ENCODE peak calls at places on chromosomes 2 and 18, in seven cellular contexts. H is IMR-90, B is mesenchymal stem cell, I is H9, K is trophoblast cell, V is mesendoderm, P is H1. Z is an unnamed sample.

GRCh38 chr18:34921271-34921670 is 119.9 kb upstream of the MAPRE2 start:
- DNase-seq in K (no peak), H (no peak), B (no peak), I (no peak), V (no peak), P (no peak), Z (no peak)

GRCh38 chr18:23668731-23669130 is 6.0 kb upstream of the ANKRD29 start:
- DNase-seq in V (no peak), I (peak; percentile 62), K (no peak), H (no peak), P (no peak), B (no peak), Z (no peak)

GRCh38 chr2:109030870-109031480 is 42.0 kb upstream of the EDAR start:
- DNase-seq in I (no peak), P (no peak), K (no peak), B (no peak), V (peak; percentile 23), H (no peak), Z (no peak)

GRCh38 chr2:75424936-75425619 is 135.7 kb downstream of the EVA1A start:
- DNase-seq in V (peak; percentile 52), P (no peak), I (peak; percentile 71), K (no peak), B (no peak), H (peak; percentile 18), Z (no peak)

GRCh38 chr2:138071720-138072719 is 107.7 kb downstream of the HNMT start:
- DNase-seq in P (no peak), K (no peak), B (peak; percentile 82), V (peak; percentile 15), H (peak; percentile 43), I (no peak), Z (peak; percentile 64)

GRCh38 chr2:173999724-174000123 is 34.6 kb upstream of the SP3 start:
- DNase-seq in B (no peak), H (no peak), K (no peak), V (no peak), I (no peak), P (no peak), Z (no peak)

GRCh38 chr2:42865884-42866861 is 73.8 kb upstream of the HAAO start:
- DNase-seq in V (no peak), K (peak; percentile 90), P (no peak), I (no peak), B (no peak), H (no peak), Z (no peak)

GRCh38 chr18:364221-364620 is 96.4 kb upstream of the THOC1 start:
- DNase-seq in P (no peak), B (no peak), I (no peak), H (no peak), V (no peak), K (no peak), Z (no peak)

GRCh38 chr2:152825834-152826233 is 107.4 kb downstream of the ARL6IP6 start:
- DNase-seq in H (peak; percentile 24), B (peak; percentile 13), K (peak; percentile 57), I (no peak), P (no peak), V (no peak), Z (no peak)

DNA sequence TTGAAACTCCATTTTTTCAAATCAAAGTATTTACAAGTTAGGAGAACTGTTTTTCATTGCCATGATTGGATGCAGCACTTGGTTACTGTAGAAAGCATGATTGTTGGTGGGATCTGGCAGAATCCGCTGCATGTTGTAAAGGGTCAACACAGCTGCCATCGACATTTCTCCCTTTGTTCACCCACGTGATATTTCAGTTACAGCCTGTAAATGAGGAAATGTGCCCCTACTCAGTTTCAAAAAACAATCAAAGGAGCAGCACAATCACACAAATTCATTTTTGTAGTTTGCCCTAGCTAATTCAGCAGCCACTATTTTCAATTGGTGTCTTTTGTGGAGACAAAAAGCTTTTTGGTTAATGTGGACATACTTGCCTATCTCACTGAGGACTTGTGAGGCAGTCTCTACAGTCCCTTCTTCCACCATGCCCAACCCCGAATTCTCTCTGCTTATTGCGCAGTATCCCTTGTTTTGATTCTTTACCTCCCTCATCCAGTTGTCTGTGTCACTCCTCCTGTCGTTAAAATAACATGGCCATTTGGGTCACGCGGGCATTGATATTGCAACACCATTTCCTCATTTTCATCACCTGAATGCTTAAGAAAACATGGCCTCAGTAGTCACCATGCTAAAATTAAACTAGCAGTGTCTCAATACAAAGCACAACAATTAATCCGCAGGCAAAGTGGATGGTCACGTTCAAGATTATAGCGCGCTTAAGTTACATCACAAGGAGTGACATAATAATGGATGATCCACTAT is 6.4 kb upstream of the PROC start:
- DNase-seq in B (no peak), K (peak; percentile 45), P (no peak), H (no peak), V (no peak), I (no peak), Z (no peak)
- H3K9ac ChIP-seq in B (no peak overlapping the region), K (no peak overlapping the region), P (no peak overlapping the region), H (no peak overlapping the region), V (no peak overlapping the region), I (no peak overlapping the region), Z (no peak overlapping the region)

GRCh38 chr2:235567842-235568241 is 74.0 kb downstream of the AGAP1 start:
- DNase-seq in B (no peak), K (peak; percentile 96), V (no peak), H (no peak), I (no peak), P (no peak), Z (no peak)
- H2AK5ac ChIP-seq in B (no peak overlapping the region), K (no peak overlapping the region), V (no peak overlapping the region), H (no peak overlapping the region), I (no peak overlapping the region), P (no peak overlapping the region), Z (no peak overlapping the region)

GRCh38 chr2:20378891-20379519 is 28.4 kb upstream of the PUM2 start:
- DNase-seq in P (peak; percentile 34), V (peak; percentile 81), B (peak; percentile 89), H (peak; percentile 86), I (peak; percentile 85), K (peak; percentile 50), Z (peak; percentile 45)

GRCh38 chr2:20381457-20381856 is 30.8 kb upstream of the PUM2 start:
- DNase-seq in V (peak; percentile 85), I (no peak), P (peak; percentile 31), B (peak; percentile 51), H (peak; percentile 68), K (peak; percentile 66), Z (no peak)

GRCh38 chr2:20382965-20383800 is 32.5 kb upstream of the PUM2 start:
- DNase-seq in H (peak; percentile 92), V (no peak), P (no peak), K (no peak), I (no peak), B (peak; percentile 25), Z (no peak)

GRCh38 chr2:20390524-20391123 is 40.0 kb upstream of the PUM2 start:
- DNase-seq in K (no peak), P (no peak), B (no peak), I (no peak), H (no peak), V (no peak), Z (no peak)

GRCh38 chr2:20384949-20385348 is 34.3 kb upstream of the PUM2 start:
- DNase-seq in V (no peak), K (no peak), H (no peak), I (no peak), B (no peak), P (no peak), Z (no peak)
- H3K9ac ChIP-seq in V (no peak overlapping the region), K (no peak overlapping the region), H (no peak overlapping the region), I (no peak overlapping the region), B (no peak overlapping the region), P (no peak overlapping the region), Z (no peak overlapping the region)

GRCh38 chr2:238989484-238989883 is 141.6 kb downstream of the TWIST2 start:
- DNase-seq in H (no peak), V (no peak), I (peak; percentile 13), B (no peak), P (no peak), K (no peak), Z (no peak)
- H2AK5ac ChIP-seq in H (no peak overlapping the region), V (no peak overlapping the region), I (no peak overlapping the region), B (no peak overlapping the region), P (no peak overlapping the region), K (no peak overlapping the region), Z (no peak overlapping the region)

DNA sequence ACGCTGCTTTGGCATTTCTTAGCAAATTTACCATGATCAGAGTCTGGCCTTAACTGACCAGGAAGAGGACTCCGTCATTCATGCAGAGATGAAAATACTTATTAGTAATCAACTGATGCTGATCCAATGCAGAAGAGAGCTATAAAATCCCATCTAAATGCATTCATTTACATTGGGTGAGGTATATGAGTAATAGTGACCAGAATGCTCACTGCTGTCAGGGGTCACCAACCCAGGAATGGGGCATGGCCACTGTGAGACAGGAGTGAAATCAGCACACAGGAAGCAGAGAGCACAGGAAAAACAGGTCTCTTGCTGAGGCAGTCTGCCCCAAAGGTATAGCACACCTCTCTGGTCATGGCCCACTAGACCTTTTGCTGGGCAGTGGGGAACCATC is 68.1 kb upstream of the TMEM247 start:
- DNase-seq in V (no peak), H (no peak), K (no peak), I (no peak), P (no peak), B (no peak), Z (no peak)
- H3K9ac ChIP-seq in V (no peak overlapping the region), H (no peak overlapping the region), K (no peak overlapping the region), I (no peak overlapping the region), P (no peak overlapping the region), B (no peak overlapping the region), Z (no peak overlapping the region)

DNA sequence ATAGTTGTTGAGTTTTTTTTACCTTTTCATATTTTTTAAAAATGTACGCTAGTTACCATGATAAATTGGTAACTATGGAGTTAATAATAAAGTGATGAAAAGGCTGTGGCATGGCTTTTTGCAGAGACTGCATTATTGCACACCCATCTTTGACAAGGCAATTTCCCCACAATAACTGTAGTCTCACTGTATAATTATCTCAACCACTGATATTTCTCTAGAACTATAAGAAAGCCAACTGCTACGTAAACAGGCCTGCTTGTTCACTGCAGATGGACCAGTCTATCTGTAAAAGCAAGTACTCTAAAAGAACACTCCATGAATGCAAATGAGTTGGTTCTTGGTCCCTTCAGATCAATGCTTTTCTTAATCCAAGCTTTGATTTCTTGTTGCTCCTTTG is 218.7 kb downstream of the RBM43 start:
- DNase-seq in H (no peak), I (no peak), V (no peak), K (no peak), P (no peak), B (no peak), Z (no peak)
- H2AK5ac ChIP-seq in H (no peak overlapping the region), I (no peak overlapping the region), V (no peak overlapping the region), K (no peak overlapping the region), P (no peak overlapping the region), B (no peak overlapping the region), Z (no peak overlapping the region)

GRCh38 chr2:10252651-10253050 is 50.1 kb upstream of the HPCAL1 start:
- DNase-seq in B (no peak), I (no peak), K (no peak), P (no peak), V (peak; percentile 57), H (no peak), Z (no peak)
- H3K9ac ChIP-seq in B (no peak overlapping the region), I (no peak overlapping the region), K (no peak overlapping the region), P (no peak overlapping the region), V (no peak overlapping the region), H (no peak overlapping the region), Z (no peak overlapping the region)